ENCODE peak calls at places on chromosomes 2 and 18, in eight cellular contexts. E is PC-9, G is adrenal gland, T is AG09309, Q is suprapubic skin, P is AG04450, D is breast epithelium, S is mammary epithelial cell. U is an unnamed sample.

GRCh38 chr2:20615046-20615465 is 35.8 kb downstream of the HS1BP3 start:
- DNase-seq in E (no peak), G (no peak), T (no peak), Q (peak; percentile 59), P (no peak), D (no peak), S (no peak), U (no peak)

GRCh38 chr2:193250389-193250788 is 1055.7 kb upstream of the TMEFF2 start:
- DNase-seq in E (no peak), G (no peak), T (no peak), Q (no peak), P (no peak), D (no peak), S (no peak), U (no peak)

GRCh38 chr2:13003500-13003899 is 286.8 kb downstream of the TRIB2 start:
- DNase-seq in E (no peak), G (no peak), T (no peak), Q (no peak), P (no peak), D (no peak), S (no peak), U (no peak)

GRCh38 chr2:98464772-98465310 is 20.2 kb downstream of the INPP4A start:
- DNase-seq in E (no peak), G (peak; percentile 35), T (no peak), Q (no peak), P (no peak), D (no peak), S (no peak), U (no peak)

GRCh38 chr2:144052103-144052502 is 467.8 kb downstream of the ZEB2 start:
- DNase-seq in E (no peak), G (no peak), T (no peak), Q (no peak), P (no peak), D (no peak), S (no peak), U (no peak)

GRCh38 chr2:207692206-207693065 is 19.0 kb upstream of the CCNYL1 start:
- DNase-seq in E (no peak), G (peak; percentile 64), T (no peak), Q (no peak), P (no peak), D (no peak), S (no peak), U (no peak)

GRCh38 chr2:157460897-157461296 is 17.0 kb upstream of the CYTIP start:
- DNase-seq in E (no peak), G (no peak), T (no peak), Q (no peak), P (no peak), D (no peak), S (no peak), U (no peak)

GRCh38 chr2:237661799-237662328 is 34.5 kb downstream of the LRRFIP1 start:
- DNase-seq in E (no peak), G (peak; percentile 21), T (no peak), Q (no peak), P (no peak), D (no peak), S (no peak), U (no peak)

DNA sequence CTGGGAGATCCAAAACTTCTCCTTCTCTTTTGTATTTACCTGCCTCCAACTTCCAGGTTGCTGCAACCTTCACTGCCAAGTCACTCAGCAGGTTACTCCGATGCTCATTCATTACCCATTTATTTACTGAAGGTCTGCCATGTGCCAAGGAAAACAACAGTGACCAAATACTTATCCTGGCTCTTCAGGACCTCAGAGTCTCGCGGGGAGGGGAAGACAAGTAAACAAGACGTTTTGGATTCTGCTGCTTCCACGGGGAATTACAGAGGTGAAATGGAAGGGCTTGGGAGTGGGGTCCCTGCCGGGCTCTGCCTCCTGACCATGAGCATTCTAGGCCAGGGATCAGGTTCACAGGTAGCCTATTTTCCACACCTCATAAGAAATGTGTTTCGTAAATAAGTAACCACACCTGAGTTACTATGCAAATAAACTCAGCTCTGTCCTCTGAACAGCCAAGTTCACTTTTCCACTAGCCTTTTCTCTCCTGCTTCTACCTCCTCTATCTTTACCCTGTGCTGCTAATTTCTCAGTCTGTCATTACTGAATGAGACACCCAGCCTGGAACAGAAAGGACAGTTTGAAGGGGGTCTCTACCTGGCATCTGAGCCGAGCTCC is 68.1 kb downstream of the CLHC1 start:
- DNase-seq in E (peak; percentile 94), G (no peak), T (no peak), Q (no peak), P (no peak), D (peak; percentile 42), S (no peak), U (no peak)
- H3K4me3 ChIP-seq in E (peak overlapping the region; percentile 29), G (no peak overlapping the region), T (no peak overlapping the region), Q (no peak overlapping the region), P (no peak overlapping the region), D (no peak overlapping the region), S (no peak overlapping the region), U (no peak overlapping the region)

GRCh38 chr18:31101148-31102019 is 837 bp downstream of the DSC2 start:
- DNase-seq in E (no peak), G (peak; percentile 65), T (no peak), Q (peak; percentile 83), P (no peak), D (peak; percentile 44), S (peak; percentile 56), U (no peak)

GRCh38 chr18:31098878-31099277 is 3.3 kb downstream of the DSC2 start:
- DNase-seq in E (no peak), G (no peak), T (no peak), Q (no peak), P (no peak), D (no peak), S (peak; percentile 59), U (no peak)

GRCh38 chr18:31097666-31098065 is 4.6 kb downstream of the DSC2 start:
- DNase-seq in E (no peak), G (no peak), T (no peak), Q (no peak), P (no peak), D (no peak), S (no peak), U (no peak)

GRCh38 chr18:31100598-31101147 is 1.5 kb downstream of the DSC2 start:
- DNase-seq in E (no peak), G (no peak), T (no peak), Q (no peak), P (no peak), D (peak; percentile 19), S (peak; percentile 50), U (no peak)

DNA sequence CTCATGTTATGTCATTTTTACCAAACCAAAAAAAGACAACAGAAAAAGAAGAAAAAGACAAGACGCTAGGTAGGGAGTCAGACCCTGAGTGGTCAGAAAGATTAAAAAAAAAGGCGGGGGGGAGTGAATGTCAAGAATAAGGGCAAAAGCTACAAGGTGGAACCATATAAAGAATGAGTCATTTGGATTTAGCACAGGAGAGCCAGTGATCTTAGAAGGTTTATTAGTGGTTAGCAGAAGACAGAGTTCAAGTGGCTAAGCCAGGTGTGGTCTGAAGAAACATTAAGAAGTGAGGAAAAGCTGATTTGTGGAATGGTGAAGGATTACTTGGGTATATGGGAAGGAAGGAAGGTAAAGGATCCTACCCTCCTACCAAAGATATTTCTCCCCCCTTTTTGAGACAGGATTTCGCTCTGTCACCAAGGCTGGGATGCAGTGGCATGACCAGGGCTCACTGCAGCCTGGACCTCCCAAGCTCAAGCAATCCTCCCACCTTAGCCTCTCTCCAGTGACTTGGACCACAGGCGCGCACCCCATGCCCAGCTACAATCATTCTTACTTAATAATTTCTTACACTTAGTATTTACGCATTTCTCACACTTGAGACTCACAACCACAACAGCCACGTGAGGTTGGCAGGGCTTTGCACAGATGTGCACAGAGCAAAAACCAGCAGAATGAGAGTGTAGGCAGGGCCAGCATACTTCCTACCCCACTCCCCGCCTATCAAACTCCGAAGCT is 2.6 kb downstream of the DSC2 start:
- DNase-seq in E (no peak), G (no peak), T (no peak), Q (no peak), P (no peak), D (no peak), S (peak; percentile 68), U (no peak)
- H3K4me3 ChIP-seq in E (no peak overlapping the region), G (peak overlapping the region; percentile 65), T (no peak overlapping the region), Q (peak overlapping the region; percentile 67), P (no peak overlapping the region), D (peak overlapping the region; percentile 76), S (peak overlapping the region; percentile 82), U (no peak overlapping the region)

GRCh38 chr2:33180915-33181314 is 234.2 kb downstream of the LTBP1 start:
- DNase-seq in E (no peak), G (no peak), T (no peak), Q (no peak), P (no peak), D (no peak), S (no peak), U (no peak)

GRCh38 chr2:33188799-33189198 is 242.0 kb downstream of the LTBP1 start:
- DNase-seq in E (no peak), G (no peak), T (no peak), Q (no peak), P (no peak), D (no peak), S (no peak), U (no peak)

GRCh38 chr2:33186937-33187336 is 240.2 kb downstream of the LTBP1 start:
- DNase-seq in E (no peak), G (no peak), T (no peak), Q (no peak), P (no peak), D (no peak), S (no peak), U (no peak)

GRCh38 chr2:33181466-33181865 is 234.7 kb downstream of the LTBP1 start:
- DNase-seq in E (no peak), G (no peak), T (no peak), Q (no peak), P (no peak), D (no peak), S (peak; percentile 30), U (no peak)

DNA sequence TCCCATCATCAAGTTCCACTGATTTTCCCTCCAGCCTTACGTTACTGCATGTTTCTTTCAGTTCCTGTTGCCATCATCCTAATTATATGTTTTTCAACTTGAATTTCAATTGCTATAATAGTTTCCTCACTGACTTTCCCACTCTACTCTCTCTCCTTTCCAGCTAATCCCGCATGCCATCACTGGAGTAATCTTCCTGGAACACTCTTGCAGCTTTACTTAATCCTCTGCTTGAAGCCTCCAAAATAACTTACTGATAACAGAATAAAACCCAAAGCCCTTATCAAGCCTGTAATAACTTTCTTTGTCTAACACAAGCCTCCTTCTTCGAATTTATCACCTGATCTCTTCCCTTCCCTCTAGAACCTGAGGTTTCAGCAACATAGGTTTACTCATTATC is 237.3 kb downstream of the LTBP1 start:
- DNase-seq in E (no peak), G (no peak), T (no peak), Q (no peak), P (no peak), D (no peak), S (no peak), U (no peak)
- H3K4me3 ChIP-seq in E (no peak overlapping the region), G (no peak overlapping the region), T (no peak overlapping the region), Q (no peak overlapping the region), P (no peak overlapping the region), D (no peak overlapping the region), S (no peak overlapping the region), U (no peak overlapping the region)

GRCh38 chr2:70873541-70873940 is 37.9 kb upstream of the CD207 start:
- DNase-seq in E (no peak), G (no peak), T (no peak), Q (no peak), P (no peak), D (no peak), S (no peak), U (no peak)

GRCh38 chr2:70868970-70869369 is 33.4 kb upstream of the CD207 start:
- DNase-seq in E (no peak), G (no peak), T (no peak), Q (no peak), P (no peak), D (no peak), S (no peak), U (no peak)

GRCh38 chr2:70870790-70871189 is 35.2 kb upstream of the CD207 start:
- DNase-seq in E (no peak), G (no peak), T (no peak), Q (no peak), P (no peak), D (no peak), S (no peak), U (no peak)

DNA sequence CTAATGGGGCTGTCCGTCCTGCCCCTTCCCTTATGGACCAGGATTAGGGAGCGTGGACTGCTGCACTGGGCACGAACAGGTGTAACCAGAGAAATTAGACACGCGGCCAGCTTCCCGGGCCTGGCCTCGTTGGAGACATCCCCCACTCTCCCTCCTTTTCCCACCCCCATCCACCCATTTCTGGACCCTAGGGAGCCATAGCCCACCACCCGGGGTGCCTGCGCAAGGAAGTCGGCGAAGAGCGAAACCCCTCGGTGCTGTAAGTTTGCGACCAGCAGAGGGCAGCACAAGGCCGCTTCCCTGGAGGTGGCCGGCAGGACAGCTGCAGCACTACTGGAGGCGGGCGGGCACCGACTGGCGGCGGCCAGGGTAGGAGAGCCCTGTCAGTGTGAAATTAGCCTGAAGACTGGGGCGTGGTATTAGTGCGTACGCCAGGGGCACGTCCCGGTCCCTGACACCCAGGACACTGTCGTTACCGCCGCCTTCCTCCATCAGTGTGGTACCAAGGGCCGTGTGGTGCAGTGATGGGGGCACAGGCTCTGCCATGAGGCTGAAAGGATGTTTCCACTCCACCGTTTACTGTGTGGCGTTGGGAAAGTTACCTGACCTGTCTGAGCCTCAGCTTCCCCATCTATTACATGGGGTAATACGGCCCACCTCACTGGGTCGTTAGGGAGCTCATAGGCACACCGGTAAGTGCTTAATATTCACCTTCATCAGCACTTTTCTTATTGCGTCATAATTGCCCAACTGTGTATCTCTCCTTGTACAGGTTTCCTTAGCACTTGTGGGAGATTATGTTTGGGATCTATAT is 36.0 kb upstream of the CD207 start:
- DNase-seq in E (peak; percentile 61), G (peak; percentile 90), T (peak; percentile 28), Q (peak; percentile 91), P (peak; percentile 57), D (peak; percentile 67), S (peak; percentile 55), U (no peak)
- H3K4me3 ChIP-seq in E (no peak overlapping the region), G (no peak overlapping the region), T (no peak overlapping the region), Q (peak overlapping the region; percentile 19), P (no peak overlapping the region), D (peak overlapping the region; percentile 47), S (peak overlapping the region; percentile 24), U (no peak overlapping the region)

U was measured in skeletal muscle cell.